ENCODE peak calls at places on chromosomes 12 and 14, in four cellular contexts. U is H7, S is heart left ventricle, Y is SJSA1. F is an unnamed sample. For H3K27me3, the result is how much of the 10 kb centered on the place peaks cover.

GRCh38 chr12:44294649-44295048 is 458.8 kb downstream of the TMEM117 start:
- DNase-seq in U (no peak), S (no peak), Y (no peak), F (no peak)

GRCh38 chr12:124753230-124753595 is 110.5 kb downstream of the SCARB1 start:
- DNase-seq in U (no peak), S (no peak), Y (no peak), F (no peak)

GRCh38 chr14:67576216-67576615 is 23.9 kb downstream of the PIGH start:
- DNase-seq in U (no peak), S (no peak), Y (no peak), F (no peak)

GRCh38 chr12:75870878-75871277 is 160.7 kb downstream of the PHLDA1 start:
- DNase-seq in U (no peak), S (no peak), Y (peak), F (no peak)

GRCh38 chr12:58529897-58530296 is 390.4 kb downstream of the LRIG3 start:
- DNase-seq in U (no peak), S (no peak), Y (peak), F (peak)

GRCh38 chr12:95802482-95803264 is 12.1 kb upstream of the NTN4 start:
- DNase-seq in U (no peak), S (no peak), Y (peak), F (peak)

GRCh38 chr12:103821773-103822172 is 19.3 kb downstream of the NT5DC3 start:
- DNase-seq in U (no peak), S (no peak), Y (peak), F (no peak)

GRCh38 chr14:55136241-55136640 is 7.2 kb downstream of the LGALS3 start:
- DNase-seq in U (no peak), S (no peak), Y (no peak), F (no peak)

GRCh38 chr12:12704593-12705230 is 8.7 kb upstream of the GPR19 start:
- DNase-seq in U (peak), S (no peak), Y (peak), F (peak)

GRCh38 chr12:126582231-126582630 is 1517.0 kb downstream of the AACS start:
- DNase-seq in U (no peak), S (no peak), Y (no peak), F (no peak)

GRCh38 chr12:4270670-4271432 is 2.7 kb upstream of the CCND2 start:
- DNase-seq in U (peak), S (peak), Y (no peak), F (no peak)

GRCh38 chr14:68208218-68208617 is 388.6 kb downstream of the RAD51B start:
- DNase-seq in U (no peak), S (no peak), Y (no peak), F (no peak)

GRCh38 chr12:3038931-3039510 is 38.2 kb upstream of the TSPAN9 start:
- DNase-seq in U (peak), S (peak), Y (no peak), F (no peak)

GRCh38 chr14:71486274-71486673 is 446.0 kb upstream of the RGS6 start:
- DNase-seq in U (no peak), S (no peak), Y (no peak), F (no peak)

GRCh38 chr12:53115112-53115890 is 12.0 kb downstream of the SOAT2 start:
- DNase-seq in U (peak), S (no peak), Y (no peak), F (no peak)

GRCh38 chr12:132588319-132588718 is 22.1 kb downstream of the LRCOL1 start:
- DNase-seq in U (no peak), S (peak), Y (no peak), F (no peak)
- H3K27me3 ChIP-seq in U (half or more), S (under half), Y (under half), F (under half)

GRCh38 chr12:88579572-88579940 is 715 bp downstream of the KITLG start:
- DNase-seq in U (peak), S (peak), Y (no peak), F (no peak)
- H3K27me3 ChIP-seq in U (under half), S (under half), Y (under half), F (under half)

GRCh38 chr14:98513558-98513957 is 758.4 kb downstream of the BCL11B start:
- DNase-seq in U (no peak), S (no peak), Y (no peak), F (no peak)
- H3K27me3 ChIP-seq in U (under half), S (under half), Y (under half), F (under half)

GRCh38 chr12:70919161-70919560 is 1.4 kb downstream of the PTPRR start:
- DNase-seq in U (no peak), S (no peak), Y (no peak), F (no peak)
- H3K27me3 ChIP-seq in U (under half), S (under half), Y (under half), F (under half)

GRCh38 chr14:105408592-105408991 is 10.3 kb downstream of the TEX22 start:
- DNase-seq in U (peak), S (no peak), Y (no peak), F (no peak)

GRCh38 chr14:105410642-105411016 is 9.0 kb upstream of the MTA1 start:
- DNase-seq in U (no peak), S (no peak), Y (no peak), F (no peak)

GRCh38 chr14:105411017-105411941 is 8.3 kb upstream of the MTA1 start:
- DNase-seq in U (peak), S (peak), Y (peak), F (no peak)

GRCh38 chr14:105411985-105412767 is 7.5 kb upstream of the MTA1 start:
- DNase-seq in U (peak), S (peak), Y (no peak), F (no peak)

GRCh38 chr14:105409379-105409778 is 10.2 kb upstream of the MTA1 start:
- DNase-seq in U (no peak), S (no peak), Y (no peak), F (no peak)
- H3K27me3 ChIP-seq in U (under half), S (under half), Y (under half), F (under half)

GRCh38 chr12:123286997-123287396 is 15.3 kb upstream of the CDK2AP1 start:
- DNase-seq in U (peak), S (no peak), Y (no peak), F (no peak)
- H3K27me3 ChIP-seq in U (under half), S (under half), Y (under half), F (under half)

GRCh38 chr12:54169036-54169435 is 19.7 kb downstream of the SMUG1 start:
- DNase-seq in U (no peak), S (no peak), Y (no peak), F (no peak)

GRCh38 chr12:54175130-54175963 is 13.4 kb downstream of the SMUG1 start:
- DNase-seq in U (no peak), S (no peak), Y (no peak), F (no peak)

GRCh38 chr12:54172102-54172630 is 16.6 kb downstream of the SMUG1 start:
- DNase-seq in U (no peak), S (no peak), Y (no peak), F (no peak)

GRCh38 chr12:54173066-54173726 is 15.6 kb downstream of the SMUG1 start:
- DNase-seq in U (peak), S (peak), Y (peak), F (no peak)

DNA sequence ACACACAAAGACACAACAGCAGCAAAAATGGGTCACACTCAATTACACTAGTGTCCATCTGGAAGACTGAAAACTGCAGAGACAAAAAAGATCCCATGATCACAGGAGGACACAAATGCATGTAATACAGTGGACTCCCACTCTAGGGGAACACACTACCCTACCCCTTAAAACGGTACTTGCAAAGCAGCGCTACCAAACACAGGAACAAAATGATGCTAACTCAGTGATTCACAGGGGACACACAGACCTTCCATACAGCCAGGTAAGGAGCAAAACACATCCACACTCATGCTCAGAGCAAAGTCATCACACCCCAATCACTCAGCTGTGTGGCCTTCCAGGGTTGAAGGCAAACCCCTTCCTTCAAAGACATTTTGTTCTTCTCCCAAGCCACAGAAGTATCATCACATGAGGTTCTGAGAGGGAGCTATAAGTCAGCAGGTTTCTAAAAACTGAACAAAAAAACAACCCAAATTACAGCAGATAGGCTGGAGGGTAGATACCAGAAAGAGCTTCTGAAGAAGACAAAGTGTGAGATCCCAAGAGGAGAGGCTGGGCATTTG is 14.8 kb downstream of the SMUG1 start:
- DNase-seq in U (no peak), S (no peak), Y (no peak), F (no peak)
- H3K27me3 ChIP-seq in U (half or more), S (under half), Y (under half), F (under half)

GRCh38 chr12:93918900-93919299 is 229.5 kb upstream of the PLXNC1 start:
- DNase-seq in U (no peak), S (no peak), Y (no peak), F (no peak)
- H3K27me3 ChIP-seq in U (under half), S (under half), Y (under half), F (under half)

F was measured in BJ.